ENCODE peak calls at places on chromosomes 6 and 20, in six cellular contexts. L, I, J, M, Y and C are unnamed samples.

GRCh38 chr6:7763896-7764295 is 38.0 kb downstream of the BMP6 start:
- DNase-seq in J (no peak), M (no peak), I (no peak), L (no peak), Y (no peak), C (no peak)

GRCh38 chr20:24778585-24779031 is 170.5 kb upstream of the CST7 start:
- DNase-seq in M (no peak), I (no peak), Y (no peak), J (no peak), L (no peak), C (no peak)

GRCh38 chr20:5061209-5061608 is 58.5 kb downstream of the PCNA start:
- DNase-seq in L (no peak), Y (peak), M (no peak), I (no peak), J (no peak), C (no peak)

GRCh38 chr6:97712751-97713150 is 429.7 kb upstream of the MMS22L start:
- DNase-seq in L (no peak), M (no peak), J (no peak), I (no peak), Y (no peak), C (no peak)

GRCh38 chr6:73774311-73774766 is 78.3 kb downstream of the CD109 start:
- DNase-seq in M (no peak), Y (peak), L (peak), I (no peak), J (peak), C (no peak)

GRCh38 chr20:33897313-33897912 is 86.3 kb downstream of the CHMP4B start:
- DNase-seq in J (no peak), Y (no peak), L (no peak), I (peak), M (peak), C (no peak)

GRCh38 chr6:45983041-45983440 is 32.6 kb downstream of the CLIC5 start:
- DNase-seq in M (no peak), I (no peak), L (no peak), Y (no peak), J (no peak), C (no peak)

GRCh38 chr6:161547617-161548016 is 273.8 kb upstream of the AGPAT4 start:
- DNase-seq in Y (no peak), L (no peak), M (no peak), J (no peak), I (no peak), C (no peak)

GRCh38 chr6:167400482-167401138 is 75.7 kb downstream of the TTLL2 start:
- DNase-seq in L (no peak), I (peak), J (no peak), M (no peak), Y (no peak), C (peak)

GRCh38 chr6:147108256-147108910 is 95.8 kb upstream of the STXBP5 start:
- DNase-seq in J (no peak), M (peak), Y (no peak), L (no peak), I (no peak), C (no peak)

GRCh38 chr6:161216616-161217205 is 57.1 kb downstream of the AGPAT4 start:
- DNase-seq in I (no peak), Y (no peak), J (no peak), L (no peak), M (no peak), C (no peak)

GRCh38 chr20:44450938-44451450 is 24.7 kb upstream of the TTPAL start:
- DNase-seq in I (no peak), L (no peak), Y (no peak), M (no peak), J (no peak), C (no peak)

GRCh38 chr6:140153703-140154102 is 779.3 kb upstream of the CITED2 start:
- DNase-seq in L (no peak), J (no peak), Y (no peak), I (no peak), M (no peak), C (no peak)

GRCh38 chr20:48626938-48627736 is 200.7 kb downstream of the PREX1 start:
- DNase-seq in I (no peak), L (peak), M (no peak), J (no peak), Y (no peak), C (no peak)

GRCh38 chr6:151036869-151037680 is 171.6 kb downstream of the MTHFD1L start:
- DNase-seq in Y (no peak), M (peak), I (no peak), L (no peak), J (no peak), C (no peak)

GRCh38 chr20:21548390-21549035 is 34.6 kb upstream of the NKX2-2 start:
- DNase-seq in L (no peak), J (no peak), Y (no peak), I (no peak), M (peak), C (no peak)

GRCh38 chr6:41651962-41652657 is 13.8 kb downstream of the MDFI start:
- DNase-seq in L (no peak), M (no peak), I (no peak), J (no peak), Y (no peak), C (no peak)

GRCh38 chr6:73451166-73452106 is 661 bp downstream of the CGAS start:
- DNase-seq in M (peak), Y (no peak), I (peak), L (peak), J (no peak), C (peak)

GRCh38 chr6:85469276-85470022 is 19.6 kb downstream of the NT5E start:
- DNase-seq in Y (no peak), I (no peak), M (no peak), L (no peak), J (no peak), C (no peak)

GRCh38 chr20:34015401-34016335 is 22.0 kb downstream of the RALY start:
- DNase-seq in L (no peak), Y (no peak), J (no peak), I (no peak), M (peak), C (no peak)

GRCh38 chr6:100460650-100461204 is 4.0 kb downstream of the SIM1 start:
- DNase-seq in J (no peak), Y (no peak), I (peak), M (no peak), L (no peak), C (no peak)
- TF ChIP-seq CTCF in J (peak), Y (peak), I (peak), M (no peak), L (peak), C (peak)

DNA sequence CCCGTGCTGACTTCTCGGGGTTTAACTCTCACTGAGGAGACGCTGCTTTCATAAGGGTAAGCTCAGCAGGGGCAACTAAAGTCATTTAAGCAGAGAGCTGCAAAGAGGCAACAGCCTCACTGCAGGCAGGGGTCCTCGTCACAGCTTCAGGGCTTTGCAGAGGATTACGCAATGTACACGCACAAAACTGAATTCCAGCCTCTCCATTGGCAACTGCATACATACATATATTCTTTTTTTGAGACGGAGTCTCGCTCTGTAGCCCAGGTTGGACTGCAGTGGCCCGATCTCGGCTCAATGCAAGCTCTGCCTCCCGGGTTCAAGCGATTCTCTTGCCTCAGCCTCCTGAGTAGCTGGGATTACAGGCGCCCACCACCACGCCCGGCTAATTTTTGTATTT is 2.4 kb downstream of the GMEB2 start:
- DNase-seq in L (peak), I (no peak), M (no peak), J (no peak), Y (no peak), C (no peak)
- TF ChIP-seq CTCF in L (no peak), I (no peak), M (no peak), J (peak), Y (no peak), C (no peak)

DNA sequence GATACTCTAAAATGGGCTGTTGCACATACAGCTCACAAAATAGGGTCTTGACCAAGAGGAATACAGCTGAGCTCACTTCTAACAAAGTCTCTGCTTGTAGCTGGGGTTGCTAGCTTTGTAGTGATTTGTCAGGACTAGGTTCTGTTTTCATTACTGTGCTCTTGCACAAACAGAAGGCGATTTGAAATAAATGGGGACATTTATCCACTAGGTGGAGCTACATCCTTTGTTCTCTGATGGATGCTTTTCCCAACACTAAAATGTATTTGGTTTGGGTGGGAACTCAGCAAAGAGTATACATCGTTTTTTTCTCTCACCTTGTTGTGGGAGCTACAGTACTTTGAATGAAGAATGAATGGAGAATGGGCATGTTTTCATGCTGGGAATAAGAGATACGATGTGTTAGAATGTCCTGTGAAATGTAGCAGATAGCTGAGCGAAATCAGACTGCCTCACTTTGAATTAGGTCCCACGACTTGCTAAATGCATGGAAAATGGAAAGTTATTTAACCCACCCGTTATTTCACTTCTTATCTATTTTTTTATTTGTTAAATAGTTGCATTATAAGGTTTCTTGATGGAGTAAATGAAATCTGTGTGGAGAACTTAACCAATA is 494.7 kb upstream of the MAP3K7 start:
- DNase-seq in I (peak), M (no peak), J (peak), L (no peak), Y (peak), C (no peak)
- TF ChIP-seq CTCF in I (peak), M (peak), J (peak), L (peak), Y (peak), C (peak)

GRCh38 chr20:59992531-59992930 is 34.3 kb downstream of the CDH26 start:
- DNase-seq in M (no peak), Y (no peak), I (no peak), L (no peak), J (no peak), C (no peak)

GRCh38 chr20:59993736-59994484 is 35.7 kb downstream of the CDH26 start:
- DNase-seq in I (peak), Y (no peak), M (no peak), J (no peak), L (no peak), C (no peak)

GRCh38 chr20:59996112-59996511 is 37.9 kb downstream of the CDH26 start:
- DNase-seq in M (no peak), I (no peak), L (no peak), Y (no peak), J (no peak), C (no peak)

GRCh38 chr20:59997886-59998285 is 39.7 kb downstream of the CDH26 start:
- DNase-seq in J (no peak), Y (no peak), I (no peak), L (no peak), M (no peak), C (no peak)

DNA sequence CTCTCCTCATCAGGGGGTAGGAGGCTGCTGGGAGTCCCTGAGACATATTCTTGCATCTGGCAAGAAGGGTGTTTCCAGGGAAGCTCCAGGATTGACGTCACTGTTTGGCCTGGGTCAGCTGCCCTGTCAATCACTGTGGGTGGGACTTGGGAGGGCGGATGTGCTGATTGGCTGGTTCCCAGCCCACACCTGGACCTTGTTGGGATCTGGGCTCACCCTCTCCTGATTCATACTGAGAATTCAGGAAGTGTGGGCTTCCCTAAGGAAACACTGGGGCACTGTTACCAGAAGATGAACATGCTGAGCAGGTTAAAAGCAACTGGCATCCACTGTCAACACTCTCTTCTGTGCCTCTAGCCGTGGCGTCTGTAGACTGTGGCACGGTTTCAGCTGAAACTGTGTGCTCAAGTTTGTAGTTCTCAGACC is 36.5 kb downstream of the CDH26 start:
- DNase-seq in Y (no peak), L (no peak), I (peak), M (no peak), J (no peak), C (no peak)
- TF ChIP-seq CTCF in Y (no peak), L (no peak), I (no peak), M (no peak), J (no peak), C (no peak)

GRCh38 chr6:35419431-35419830 is 32.7 kb upstream of the FANCE start:
- DNase-seq in Y (no peak), I (no peak), M (peak), J (peak), L (no peak), C (no peak)
- TF ChIP-seq CTCF in Y (peak), I (no peak), M (no peak), J (peak), L (no peak), C (no peak)